ENCODE peak calls at places on chromosomes 5 and 9, in five cellular contexts. Y, A, M, X and J are unnamed samples.
A peak's percentile ranks its signal among the peaks of the same experiment; 100 is the strongest.

GRCh38 chr9:110742741-110743371 is 74.3 kb downstream of the MUSK start:
- DNase-seq in Y (no peak), A (no peak), M (no peak), X (no peak), J (no peak)

GRCh38 chr9:6498982-6499381 is 86.0 kb downstream of the UHRF2 start:
- DNase-seq in Y (no peak), A (no peak), M (no peak), X (no peak), J (no peak)

GRCh38 chr9:84928419-84928818 is 258.9 kb downstream of the NTRK2 start:
- DNase-seq in Y (no peak), A (no peak), M (no peak), X (no peak), J (no peak)

GRCh38 chr9:128702949-128703615 is 779 bp downstream of the PKN3 start:
- DNase-seq in Y (peak; percentile 60), A (peak; percentile 81), M (no peak), X (peak; percentile 34), J (peak; percentile 75)

GRCh38 chr9:120452631-120453030 is 127.3 kb downstream of the CDK5RAP2 start:
- DNase-seq in Y (no peak), A (no peak), M (no peak), X (no peak), J (no peak)

GRCh38 chr5:122780296-122780695 is 5.4 kb downstream of the SNX2 start:
- DNase-seq in Y (no peak), A (no peak), M (no peak), X (no peak), J (no peak)

GRCh38 chr5:145946112-145946861 is 9.9 kb downstream of the SH3RF2 start:
- DNase-seq in Y (no peak), A (peak; percentile 12), M (no peak), X (peak; percentile 22), J (no peak)

GRCh38 chr9:38066907-38067610 is 2.0 kb downstream of the SHB start:
- DNase-seq in Y (no peak), A (peak; percentile 32), M (no peak), X (no peak), J (no peak)

GRCh38 chr9:38359689-38360385 is 32.7 kb upstream of the ALDH1B1 start:
- DNase-seq in Y (peak; percentile 25), A (no peak), M (no peak), X (no peak), J (no peak)

GRCh38 chr9:131043097-131043496 is 34.1 kb downstream of the LAMC3 start:
- DNase-seq in Y (no peak), A (peak; percentile 62), M (no peak), X (no peak), J (no peak)

GRCh38 chr9:104104407-104104806 is 10.3 kb downstream of the SMC2 start:
- DNase-seq in Y (no peak), A (no peak), M (no peak), X (no peak), J (no peak)

GRCh38 chr5:103860327-103860726 is 297.7 kb upstream of the NUDT12 start:
- DNase-seq in Y (no peak), A (no peak), M (no peak), X (no peak), J (no peak)

GRCh38 chr5:96483878-96484277 is 50.8 kb upstream of the PCSK1 start:
- DNase-seq in Y (no peak), A (peak; percentile 6), M (no peak), X (peak; percentile 23), J (no peak)

GRCh38 chr5:140221697-140222223 is 46.8 kb downstream of the CYSTM1 start:
- DNase-seq in Y (no peak), A (no peak), M (no peak), X (no peak), J (no peak)